ENCODE peak calls at places on chromosomes 3 and 15, in five cellular contexts. One of them, this sample, is unnamed.

GRCh38 chr15:81982808-81983207 is 63.0 kb downstream of the MEX3B start:
- DNase-seq in ovary: no peak
- DNase-seq in right lobe of liver: no peak
- DNase-seq in NB4: no peak
- DNase-seq in A549: no peak
- DNase-seq in this sample: no peak

GRCh38 chr3:151724846-151725562 is 8.7 kb upstream of the AADACL2 start:
- DNase-seq in ovary: no peak
- DNase-seq in right lobe of liver: no peak
- DNase-seq in NB4: no peak
- DNase-seq in A549: no peak
- DNase-seq in this sample: no peak

GRCh38 chr3:194218646-194219453 is 82.9 kb downstream of the HES1 start:
- DNase-seq in ovary: no peak
- DNase-seq in right lobe of liver: no peak
- DNase-seq in NB4: no peak
- DNase-seq in A549: no peak
- DNase-seq in this sample: no peak

GRCh38 chr3:196757876-196758739 is 18.5 kb downstream of the PAK2 start:
- DNase-seq in ovary: no peak
- DNase-seq in right lobe of liver: no peak
- DNase-seq in NB4: no peak
- DNase-seq in A549: peak
- DNase-seq in this sample: peak

GRCh38 chr15:94052711-94053110 is 178.7 kb upstream of the MCTP2 start:
- DNase-seq in ovary: no peak
- DNase-seq in right lobe of liver: no peak
- DNase-seq in NB4: no peak
- DNase-seq in A549: no peak
- DNase-seq in this sample: no peak

GRCh38 chr15:77659350-77660321 is 26.9 kb upstream of the LINGO1 start:
- DNase-seq in ovary: no peak
- DNase-seq in right lobe of liver: no peak
- DNase-seq in NB4: peak
- DNase-seq in A549: peak
- DNase-seq in this sample: peak

GRCh38 chr3:30720586-30721313 is 114.3 kb downstream of the TGFBR2 start:
- DNase-seq in ovary: no peak
- DNase-seq in right lobe of liver: no peak
- DNase-seq in NB4: no peak
- DNase-seq in A549: peak
- DNase-seq in this sample: no peak

GRCh38 chr3:82834098-82834497 is 1072.7 kb upstream of the GBE1 start:
- DNase-seq in ovary: no peak
- DNase-seq in right lobe of liver: no peak
- DNase-seq in NB4: no peak
- DNase-seq in A549: no peak
- DNase-seq in this sample: no peak

GRCh38 chr3:45623434-45623833 is 28.9 kb downstream of the LIMD1 start:
- DNase-seq in ovary: no peak
- DNase-seq in right lobe of liver: no peak
- DNase-seq in NB4: peak
- DNase-seq in A549: no peak
- DNase-seq in this sample: no peak
- TF ChIP-seq POLR2A in ovary: no peak
- TF ChIP-seq POLR2A in right lobe of liver: no peak
- TF ChIP-seq POLR2A in NB4: no peak
- TF ChIP-seq POLR2A in A549: no peak
- TF ChIP-seq POLR2A in this sample: no peak

GRCh38 chr15:28181386-28181785 is 82.3 kb upstream of the OCA2 start:
- DNase-seq in ovary: no peak
- DNase-seq in right lobe of liver: no peak
- DNase-seq in NB4: no peak
- DNase-seq in A549: no peak
- DNase-seq in this sample: no peak
- TF ChIP-seq POLR2A in ovary: no peak
- TF ChIP-seq POLR2A in right lobe of liver: no peak
- TF ChIP-seq POLR2A in NB4: no peak
- TF ChIP-seq POLR2A in A549: no peak
- TF ChIP-seq POLR2A in this sample: no peak

GRCh38 chr15:31214158-31214863 is 112.3 kb upstream of the KLF13 start:
- DNase-seq in ovary: no peak
- DNase-seq in right lobe of liver: no peak
- DNase-seq in NB4: no peak
- DNase-seq in A549: peak
- DNase-seq in this sample: no peak

GRCh38 chr15:31217067-31217466 is 109.6 kb upstream of the KLF13 start:
- DNase-seq in ovary: no peak
- DNase-seq in right lobe of liver: no peak
- DNase-seq in NB4: no peak
- DNase-seq in A549: no peak
- DNase-seq in this sample: no peak

GRCh38 chr15:31216210-31216911 is 110.3 kb upstream of the KLF13 start:
- DNase-seq in ovary: peak
- DNase-seq in right lobe of liver: peak
- DNase-seq in NB4: peak
- DNase-seq in A549: peak
- DNase-seq in this sample: peak

GRCh38 chr15:31214864-31215489 is 111.7 kb upstream of the KLF13 start:
- DNase-seq in ovary: peak
- DNase-seq in right lobe of liver: peak
- DNase-seq in NB4: peak
- DNase-seq in A549: peak
- DNase-seq in this sample: peak

DNA sequence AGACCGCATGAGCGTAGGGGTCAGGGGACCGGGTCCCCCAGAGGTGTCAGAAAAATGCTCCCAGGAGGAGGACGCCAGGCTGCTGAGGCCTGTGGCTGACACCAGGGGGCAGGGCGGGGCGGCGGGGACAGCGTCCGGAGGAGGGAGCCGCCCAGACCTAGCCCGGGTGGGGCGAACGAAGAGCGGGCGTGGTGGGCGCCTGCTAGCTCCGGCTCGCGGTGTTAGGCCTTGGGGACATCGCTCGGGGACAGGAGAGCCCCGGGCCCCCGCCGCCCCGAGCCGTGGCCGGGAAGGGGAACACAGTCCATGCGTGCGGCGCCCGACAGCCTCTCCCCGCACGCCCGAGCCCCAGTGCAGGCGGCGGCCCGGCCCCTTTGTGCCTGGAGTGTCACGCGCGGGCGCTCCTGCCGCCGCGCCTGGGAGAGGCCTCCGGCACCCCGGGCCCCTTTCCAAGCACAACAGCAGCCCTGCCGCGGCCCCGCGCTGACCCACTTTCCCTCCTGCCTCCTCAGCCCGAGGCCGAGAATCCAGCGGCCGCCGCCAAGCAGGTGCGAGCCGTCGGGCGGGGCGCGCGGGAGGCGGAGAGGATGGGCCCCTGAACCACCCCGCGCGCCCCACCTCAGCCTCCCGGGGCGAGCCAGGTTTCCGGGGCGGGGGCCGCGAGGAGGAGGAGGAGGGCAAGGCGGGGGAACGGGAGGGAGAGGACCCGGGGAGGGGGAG is 111.0 kb upstream of the KLF13 start:
- DNase-seq in ovary: peak
- DNase-seq in right lobe of liver: peak
- DNase-seq in NB4: peak
- DNase-seq in A549: peak
- DNase-seq in this sample: peak
- TF ChIP-seq POLR2A in ovary: no peak
- TF ChIP-seq POLR2A in right lobe of liver: peak
- TF ChIP-seq POLR2A in NB4: peak
- TF ChIP-seq POLR2A in A549: peak
- TF ChIP-seq POLR2A in this sample: no peak

DNA sequence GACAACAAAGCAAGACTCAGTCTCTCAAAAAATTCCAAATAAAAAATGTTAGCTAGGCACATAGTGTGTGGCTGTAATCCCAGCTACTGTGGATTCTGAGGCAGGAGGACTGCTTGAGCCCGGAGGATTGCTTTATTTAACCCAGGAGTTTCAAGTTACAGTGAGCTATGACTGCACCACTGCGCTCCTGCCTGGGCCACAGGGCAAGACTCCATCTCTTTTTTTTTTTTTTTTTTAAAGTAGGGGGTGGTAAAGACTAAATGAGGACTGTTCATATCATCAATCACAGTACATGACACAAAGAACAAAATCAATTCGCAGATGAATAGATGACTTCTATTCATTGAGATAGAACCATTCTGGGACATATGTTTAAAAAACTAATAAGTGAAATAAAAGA is 48.1 kb downstream of the ACAP2 start:
- DNase-seq in ovary: no peak
- DNase-seq in right lobe of liver: no peak
- DNase-seq in NB4: no peak
- DNase-seq in A549: no peak
- DNase-seq in this sample: no peak
- TF ChIP-seq POLR2A in ovary: no peak
- TF ChIP-seq POLR2A in right lobe of liver: no peak
- TF ChIP-seq POLR2A in NB4: no peak
- TF ChIP-seq POLR2A in A549: no peak
- TF ChIP-seq POLR2A in this sample: no peak

This sample was measured in adrenal gland.